ENCODE peak calls at places on chromosomes 4 and X, in five cellular contexts. K is suprapubic skin, Q is tibial nerve, Y is stomach, U is A549. X is an unnamed sample.

GRCh38 chr4:66591968-66592367 is 921.7 kb upstream of the EPHA5 start:
- DNase-seq in U (no peak), K (no peak), Y (no peak), Q (no peak), X (no peak)

GRCh38 chrX:136204571-136204970 is 46.6 kb downstream of the MAP7D3 start:
- DNase-seq in Y (no peak), K (peak), U (peak), Q (peak), X (peak)

GRCh38 chr4:56787380-56787779 is 34.1 kb downstream of the SPINK2 start:
- DNase-seq in Y (no peak), Q (no peak), U (no peak), K (no peak), X (peak)

GRCh38 chr4:145231906-145232700 is 51.7 kb upstream of the OTUD4 start:
- DNase-seq in Q (no peak), Y (no peak), K (no peak), U (no peak), X (no peak)

GRCh38 chrX:144849141-144849540 is 398.2 kb upstream of the SPANXN1 start:
- DNase-seq in K (no peak), Y (no peak), Q (no peak), U (no peak), X (no peak)

GRCh38 chr4:61533140-61533539 is 333.0 kb downstream of the ADGRL3 start:
- DNase-seq in Q (no peak), U (no peak), Y (no peak), K (no peak), X (no peak)

GRCh38 chrX:13837290-13837745 is 20.4 kb upstream of the GPM6B start:
- DNase-seq in K (no peak), Q (no peak), Y (no peak), U (no peak), X (no peak)

GRCh38 chr4:164383187-164384181 is 370.4 kb upstream of the SMIM31 start:
- DNase-seq in U (no peak), K (no peak), Q (peak), Y (no peak), X (peak)

GRCh38 chr4:113547487-113548042 is 214.0 kb downstream of the CAMK2D start:
- DNase-seq in K (peak), Q (peak), U (peak), Y (peak), X (peak)
- TF ChIP-seq EP300 in K (no peak), Q (peak), U (no peak), Y (no peak), X (no peak)

DNA sequence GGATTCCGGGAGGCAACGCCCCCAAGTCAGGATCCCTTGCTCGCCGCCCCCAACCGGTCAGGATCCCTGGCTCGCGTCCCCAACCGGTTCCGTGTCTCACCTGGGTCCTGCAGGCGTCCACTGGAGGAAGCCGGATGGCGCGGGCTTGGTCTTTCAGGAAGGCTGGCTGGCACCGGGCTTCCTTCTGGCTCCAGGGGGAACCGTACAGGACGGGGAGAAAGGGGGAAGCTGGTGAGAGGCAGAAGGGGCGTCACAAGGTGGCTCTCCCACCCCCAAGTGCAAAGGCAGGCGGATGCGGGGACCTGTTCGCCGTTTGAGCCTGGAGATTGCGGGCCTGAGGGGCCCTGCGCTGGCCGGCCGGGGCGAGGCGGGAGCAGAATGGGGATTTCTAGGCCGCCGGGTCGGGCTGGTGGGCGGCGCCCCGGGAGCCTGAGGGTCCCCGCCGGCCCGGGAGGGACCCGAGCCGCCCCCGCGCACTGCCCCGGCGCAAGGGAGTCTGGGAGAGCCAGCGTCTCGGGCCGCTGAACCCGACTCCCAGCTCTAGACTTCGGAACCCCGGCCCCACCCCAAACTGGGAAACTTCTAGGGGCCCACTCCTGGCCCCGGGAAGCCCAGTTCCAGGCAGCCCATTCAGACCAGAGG is 84.8 kb downstream of the HPRT1 start:
- DNase-seq in Y (peak), Q (no peak), U (no peak), K (no peak), X (no peak)
- H3K27ac ChIP-seq in Y (peak), Q (no peak), U (peak), K (no peak), X (no peak)

GRCh38 chr4:101711590-101712255 is 78.8 kb upstream of the BANK1 start:
- DNase-seq in Y (no peak), U (no peak), K (no peak), Q (no peak), X (no peak)
- TF ChIP-seq EP300 in Y (no peak), U (no peak), K (no peak), Q (no peak), X (no peak)

GRCh38 chrX:43939187-43939926 is 33.8 kb downstream of the NDP start:
- DNase-seq in K (no peak), Q (no peak), U (no peak), Y (no peak), X (no peak)

GRCh38 chrX:43940811-43941210 is 32.4 kb downstream of the NDP start:
- DNase-seq in Y (no peak), K (no peak), Q (no peak), U (no peak), X (no peak)
- H3K27ac ChIP-seq in Y (no peak), K (no peak), Q (peak), U (no peak), X (no peak)

DNA sequence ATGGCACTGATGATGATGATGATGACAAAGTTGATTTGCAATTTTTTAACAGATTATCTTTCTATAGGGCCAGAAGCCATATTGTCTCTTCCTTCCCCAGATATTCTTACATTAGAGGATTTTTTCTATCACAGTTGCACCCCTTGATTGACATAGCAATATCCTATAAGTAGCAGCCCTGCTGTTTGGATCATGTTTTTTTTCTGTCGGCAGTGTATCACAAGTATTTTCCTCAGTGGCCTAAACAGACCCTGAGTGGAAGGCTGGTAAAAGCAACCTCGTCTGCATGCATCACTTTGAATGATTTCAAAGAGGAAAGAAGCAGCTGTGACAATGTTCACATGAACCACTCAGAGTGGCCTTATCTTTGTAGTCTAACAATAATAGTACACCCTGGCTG is 41.0 kb downstream of the FAT4 start:
- DNase-seq in Q (no peak), U (no peak), K (no peak), Y (no peak), X (no peak)
- TF ChIP-seq EP300 in Q (no peak), U (no peak), K (no peak), Y (no peak), X (no peak)

X was measured in sigmoid colon.